ENCODE peak calls at places on chromosomes 2 and 18, in five cellular contexts. T is uterus; W is GM23338; X is OCI-LY7; O is CD4-positive, CD25-positive, alpha-beta regulatory T cell. M is an unnamed sample.

GRCh38 chr2:120132190-120132589 is 91.0 kb downstream of the TMEM185B start:
- DNase-seq in T (no peak), W (no peak), X (no peak), O (no peak), M (no peak)

GRCh38 chr2:47226124-47227040 is 71.3 kb upstream of the STPG4 start:
- DNase-seq in T (no peak), W (no peak), X (peak; percentile 5), O (no peak), M (no peak)

GRCh38 chr18:22260208-22260816 is 90.9 kb downstream of the GATA6 start:
- DNase-seq in T (no peak), W (no peak), X (no peak), O (no peak), M (no peak)

GRCh38 chr2:150606380-150607060 is 119.1 kb upstream of the RND3 start:
- DNase-seq in T (no peak), W (no peak), X (no peak), O (no peak), M (no peak)

GRCh38 chr18:33540392-33540791 is 37.6 kb upstream of the ASXL3 start:
- DNase-seq in T (no peak), W (no peak), X (peak; percentile 17), O (no peak), M (no peak)

GRCh38 chr18:31723998-31724711 is 36.5 kb downstream of the SLC25A52 start:
- DNase-seq in T (peak; percentile 22), W (no peak), X (no peak), O (no peak), M (no peak)

GRCh38 chr2:77588438-77588837 is 66.3 kb upstream of the LRRTM4 start:
- DNase-seq in T (no peak), W (no peak), X (no peak), O (no peak), M (no peak)

GRCh38 chr2:233513953-233514655 is 52.5 kb downstream of the USP40 start:
- DNase-seq in T (no peak), W (no peak), X (peak; percentile 89), O (no peak), M (no peak)

GRCh38 chr2:172080641-172081230 is 4.6 kb upstream of the DLX1 start:
- DNase-seq in T (no peak), W (no peak), X (no peak), O (no peak), M (no peak)

GRCh38 chr2:73870084-73870483 is 22.7 kb upstream of the ACTG2 start:
- DNase-seq in T (peak; percentile 84), W (no peak), X (no peak), O (no peak), M (no peak)

GRCh38 chr18:50097702-50098101 is 97.2 kb downstream of the MYO5B start:
- DNase-seq in T (no peak), W (no peak), X (no peak), O (no peak), M (no peak)

GRCh38 chr2:25372405-25373268 is 30.9 kb upstream of the DNMT3A start:
- DNase-seq in T (no peak), W (no peak), X (no peak), O (no peak), M (no peak)

GRCh38 chr18:49368161-49368875 is 92.1 kb downstream of the DYM start:
- DNase-seq in T (no peak), W (peak; percentile 17), X (no peak), O (no peak), M (no peak)

GRCh38 chr2:98911376-98912154 is 24.5 kb downstream of the CRACDL start:
- DNase-seq in T (no peak), W (no peak), X (no peak), O (peak; percentile 34), M (no peak)

GRCh38 chr18:79905389-79905911 is 46.0 kb downstream of the SLC66A2 start:
- DNase-seq in T (peak; percentile 16), W (no peak), X (no peak), O (no peak), M (no peak)

GRCh38 chr2:30277582-30277981 is 46.2 kb downstream of the LBH start:
- DNase-seq in T (no peak), W (no peak), X (no peak), O (no peak), M (no peak)

GRCh38 chr2:23294238-23294637 is 90.7 kb upstream of the KLHL29 start:
- DNase-seq in T (no peak), W (peak; percentile 25), X (no peak), O (no peak), M (no peak)

GRCh38 chr2:74576830-74577229 is 22.3 kb downstream of the DOK1 start:
- DNase-seq in T (no peak), W (no peak), X (no peak), O (no peak), M (no peak)

GRCh38 chr2:8659735-8660492 is 21.9 kb upstream of the ID2 start:
- DNase-seq in T (no peak), W (no peak), X (no peak), O (no peak), M (no peak)

GRCh38 chr2:232838406-232838874 is 31.6 kb upstream of the SNORC start:
- DNase-seq in T (no peak), W (peak; percentile 10), X (peak; percentile 90), O (peak; percentile 90), M (peak; percentile 24)

DNA sequence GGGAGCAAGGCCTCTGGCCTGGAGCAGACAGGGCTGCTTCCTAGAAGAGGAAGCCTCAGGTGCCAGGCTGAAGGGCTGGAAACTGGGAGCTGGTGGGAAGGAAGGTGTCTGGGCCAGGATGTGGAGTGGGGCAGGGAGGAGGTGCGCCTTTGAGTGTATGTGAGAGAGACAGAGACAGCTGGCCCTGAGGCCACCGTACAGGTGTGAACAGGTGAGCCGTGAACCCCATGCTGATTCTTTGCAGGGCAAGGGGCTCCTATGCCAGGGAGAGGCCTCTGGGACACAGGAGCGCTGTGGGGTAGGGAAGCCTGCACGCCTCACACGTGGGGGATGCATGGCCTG is 16.3 kb downstream of the ZFP36L2 start:
- DNase-seq in T (no peak), W (no peak), X (no peak), O (no peak), M (no peak)
- H3K27ac ChIP-seq in T (peak overlapping the region; percentile 77), W (no peak overlapping the region), X (no peak overlapping the region), O (no peak overlapping the region), M (no peak overlapping the region)

GRCh38 chr2:61180686-61181085 is 18.7 kb downstream of the C2orf74 start:
- DNase-seq in T (no peak), W (no peak), X (no peak), O (no peak), M (no peak)

GRCh38 chr2:61183815-61184214 is 21.8 kb downstream of the C2orf74 start:
- DNase-seq in T (no peak), W (no peak), X (no peak), O (no peak), M (no peak)

GRCh38 chr2:61181382-61182058 is 19.5 kb downstream of the C2orf74 start:
- DNase-seq in T (no peak), W (no peak), X (no peak), O (no peak), M (no peak)

GRCh38 chr2:61179701-61180639 is 18.0 kb downstream of the C2orf74 start:
- DNase-seq in T (peak; percentile 67), W (peak; percentile 10), X (no peak), O (no peak), M (no peak)

GRCh38 chr2:61182059-61182383 is 20.0 kb downstream of the C2orf74 start:
- DNase-seq in T (no peak), W (no peak), X (no peak), O (no peak), M (no peak)
- H3K27ac ChIP-seq in T (peak overlapping the region; percentile 11), W (no peak overlapping the region), X (no peak overlapping the region), O (no peak overlapping the region), M (no peak overlapping the region)

DNA sequence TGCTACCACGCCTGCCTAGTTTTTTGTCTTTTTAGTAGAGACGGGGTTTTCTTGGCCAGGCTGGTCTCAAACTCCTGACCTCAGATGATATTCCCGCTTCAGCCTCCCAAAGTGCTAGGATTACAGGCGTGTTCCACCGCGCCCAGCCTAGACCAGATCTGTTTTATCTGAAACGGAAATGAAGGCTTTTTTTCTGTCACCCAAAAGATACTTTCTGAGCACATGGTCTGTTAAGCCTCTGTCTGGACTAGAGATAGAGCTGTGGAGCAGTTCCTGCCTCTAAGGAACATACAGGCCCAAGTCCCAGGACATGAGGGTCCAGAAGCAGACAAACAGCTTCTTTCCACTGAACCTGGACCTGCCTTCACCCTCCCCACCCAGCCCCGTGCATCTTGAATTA is 43.6 kb upstream of the PTMA start:
- DNase-seq in T (no peak), W (no peak), X (no peak), O (no peak), M (no peak)
- H3K27ac ChIP-seq in T (peak overlapping the region; percentile 99), W (peak overlapping the region; percentile 99), X (peak overlapping the region; percentile 73), O (no peak overlapping the region), M (no peak overlapping the region)

GRCh38 chr2:71122917-71123316 is 7.1 kb downstream of the MCEE start:
- DNase-seq in T (no peak), W (no peak), X (no peak), O (no peak), M (no peak)

GRCh38 chr2:71121479-71121878 is 8.6 kb downstream of the MCEE start:
- DNase-seq in T (no peak), W (no peak), X (no peak), O (no peak), M (no peak)

GRCh38 chr2:71125506-71126294 is 4.3 kb downstream of the MCEE start:
- DNase-seq in T (no peak), W (no peak), X (no peak), O (no peak), M (no peak)

GRCh38 chr2:71117064-71117463 is 13.0 kb downstream of the MCEE start:
- DNase-seq in T (no peak), W (no peak), X (no peak), O (no peak), M (no peak)

GRCh38 chr2:71120195-71120594 is 9.8 kb downstream of the MCEE start:
- DNase-seq in T (no peak), W (no peak), X (no peak), O (no peak), M (no peak)
- H3K27ac ChIP-seq in T (no peak overlapping the region), W (no peak overlapping the region), X (no peak overlapping the region), O (no peak overlapping the region), M (no peak overlapping the region)

GRCh38 chr2:192123847-192124246 is 70.9 kb downstream of the TMEFF2 start:
- DNase-seq in T (no peak), W (no peak), X (no peak), O (no peak), M (no peak)
- H3K27ac ChIP-seq in T (no peak overlapping the region), W (no peak overlapping the region), X (no peak overlapping the region), O (no peak overlapping the region), M (no peak overlapping the region)

GRCh38 chr2:64135421-64135820 is 8.8 kb downstream of the PELI1 start:
- DNase-seq in T (no peak), W (no peak), X (no peak), O (peak; percentile 30), M (no peak)
- H3K27ac ChIP-seq in T (no peak overlapping the region), W (no peak overlapping the region), X (no peak overlapping the region), O (peak overlapping the region; percentile 41), M (no peak overlapping the region)